ENCODE peak calls at places on chromosomes 5 and 9, in eight cellular contexts. One of them, this sample, is unnamed.

GRCh38 chr9:111001471-111001870 is 36.8 kb downstream of the LPAR1 start:
- DNase-seq in stimulated activated naive B cell treated with anti-CD40 and anti-IgM and Interleukin-4, amounts not matched to agents 10 μg/mL and 1 μg/mL and 100 μg/mL, for 72 hours: no peak
- DNase-seq in esophagus squamous epithelium: no peak
- DNase-seq in fibroblast of pulmonary artery: no peak
- DNase-seq in NCI-H1417: no peak
- DNase-seq in H7: no peak
- DNase-seq in LHCN-M2: no peak
- DNase-seq in pancreas: no peak
- DNase-seq in this sample: no peak

GRCh38 chr9:2180171-2180570 is 165.0 kb downstream of the SMARCA2 start:
- DNase-seq in stimulated activated naive B cell treated with anti-CD40 and anti-IgM and Interleukin-4, amounts not matched to agents 10 μg/mL and 1 μg/mL and 100 μg/mL, for 72 hours: no peak
- DNase-seq in esophagus squamous epithelium: no peak
- DNase-seq in fibroblast of pulmonary artery: no peak
- DNase-seq in NCI-H1417: peak
- DNase-seq in H7: no peak
- DNase-seq in LHCN-M2: no peak
- DNase-seq in pancreas: no peak
- DNase-seq in this sample: no peak

GRCh38 chr5:143986567-143987242 is 174.7 kb downstream of the HMHB1 start:
- DNase-seq in stimulated activated naive B cell treated with anti-CD40 and anti-IgM and Interleukin-4, amounts not matched to agents 10 μg/mL and 1 μg/mL and 100 μg/mL, for 72 hours: no peak
- DNase-seq in esophagus squamous epithelium: no peak
- DNase-seq in fibroblast of pulmonary artery: peak
- DNase-seq in NCI-H1417: no peak
- DNase-seq in H7: no peak
- DNase-seq in LHCN-M2: peak
- DNase-seq in pancreas: no peak
- DNase-seq in this sample: no peak

GRCh38 chr5:177233802-177234201 is 69.7 kb downstream of the RAB24 start:
- DNase-seq in stimulated activated naive B cell treated with anti-CD40 and anti-IgM and Interleukin-4, amounts not matched to agents 10 μg/mL and 1 μg/mL and 100 μg/mL, for 72 hours: no peak
- DNase-seq in esophagus squamous epithelium: no peak
- DNase-seq in fibroblast of pulmonary artery: no peak
- DNase-seq in NCI-H1417: no peak
- DNase-seq in H7: no peak
- DNase-seq in LHCN-M2: no peak
- DNase-seq in pancreas: no peak
- DNase-seq in this sample: no peak

GRCh38 chr5:36444582-36444999 is 142.9 kb upstream of the RANBP3L start:
- DNase-seq in stimulated activated naive B cell treated with anti-CD40 and anti-IgM and Interleukin-4, amounts not matched to agents 10 μg/mL and 1 μg/mL and 100 μg/mL, for 72 hours: no peak
- DNase-seq in esophagus squamous epithelium: no peak
- DNase-seq in fibroblast of pulmonary artery: peak
- DNase-seq in NCI-H1417: no peak
- DNase-seq in H7: no peak
- DNase-seq in LHCN-M2: peak
- DNase-seq in pancreas: peak
- DNase-seq in this sample: no peak

GRCh38 chr5:74864823-74865222 is 1.4 kb downstream of the FAM169A start:
- DNase-seq in stimulated activated naive B cell treated with anti-CD40 and anti-IgM and Interleukin-4, amounts not matched to agents 10 μg/mL and 1 μg/mL and 100 μg/mL, for 72 hours: no peak
- DNase-seq in esophagus squamous epithelium: no peak
- DNase-seq in fibroblast of pulmonary artery: no peak
- DNase-seq in NCI-H1417: peak
- DNase-seq in H7: no peak
- DNase-seq in LHCN-M2: no peak
- DNase-seq in pancreas: no peak
- DNase-seq in this sample: no peak

GRCh38 chr9:93673271-93673843 is 97.0 kb downstream of the PHF2 start:
- DNase-seq in stimulated activated naive B cell treated with anti-CD40 and anti-IgM and Interleukin-4, amounts not matched to agents 10 μg/mL and 1 μg/mL and 100 μg/mL, for 72 hours: no peak
- DNase-seq in esophagus squamous epithelium: no peak
- DNase-seq in fibroblast of pulmonary artery: peak
- DNase-seq in NCI-H1417: no peak
- DNase-seq in H7: peak
- DNase-seq in LHCN-M2: peak
- DNase-seq in pancreas: peak
- DNase-seq in this sample: no peak

GRCh38 chr5:43674536-43674935 is 71.6 kb downstream of the NNT start:
- DNase-seq in stimulated activated naive B cell treated with anti-CD40 and anti-IgM and Interleukin-4, amounts not matched to agents 10 μg/mL and 1 μg/mL and 100 μg/mL, for 72 hours: no peak
- DNase-seq in esophagus squamous epithelium: no peak
- DNase-seq in fibroblast of pulmonary artery: peak
- DNase-seq in NCI-H1417: no peak
- DNase-seq in H7: no peak
- DNase-seq in LHCN-M2: peak
- DNase-seq in pancreas: no peak
- DNase-seq in this sample: no peak

GRCh38 chr5:1732238-1732880 is 67.3 kb downstream of the MRPL36 start:
- DNase-seq in stimulated activated naive B cell treated with anti-CD40 and anti-IgM and Interleukin-4, amounts not matched to agents 10 μg/mL and 1 μg/mL and 100 μg/mL, for 72 hours: no peak
- DNase-seq in esophagus squamous epithelium: no peak
- DNase-seq in fibroblast of pulmonary artery: no peak
- DNase-seq in NCI-H1417: no peak
- DNase-seq in H7: peak
- DNase-seq in LHCN-M2: no peak
- DNase-seq in pancreas: no peak
- DNase-seq in this sample: no peak

GRCh38 chr5:86613459-86613858 is 4.3 kb upstream of the COX7C start:
- DNase-seq in stimulated activated naive B cell treated with anti-CD40 and anti-IgM and Interleukin-4, amounts not matched to agents 10 μg/mL and 1 μg/mL and 100 μg/mL, for 72 hours: no peak
- DNase-seq in esophagus squamous epithelium: no peak
- DNase-seq in fibroblast of pulmonary artery: no peak
- DNase-seq in NCI-H1417: no peak
- DNase-seq in H7: no peak
- DNase-seq in LHCN-M2: peak
- DNase-seq in pancreas: no peak
- DNase-seq in this sample: no peak

GRCh38 chr5:1563617-1564181 is 39.9 kb upstream of the LPCAT1 start:
- DNase-seq in stimulated activated naive B cell treated with anti-CD40 and anti-IgM and Interleukin-4, amounts not matched to agents 10 μg/mL and 1 μg/mL and 100 μg/mL, for 72 hours: no peak
- DNase-seq in esophagus squamous epithelium: no peak
- DNase-seq in fibroblast of pulmonary artery: no peak
- DNase-seq in NCI-H1417: no peak
- DNase-seq in H7: peak
- DNase-seq in LHCN-M2: no peak
- DNase-seq in pancreas: no peak
- DNase-seq in this sample: no peak

GRCh38 chr9:136232964-136233363 is 12.6 kb downstream of the QSOX2 start:
- DNase-seq in stimulated activated naive B cell treated with anti-CD40 and anti-IgM and Interleukin-4, amounts not matched to agents 10 μg/mL and 1 μg/mL and 100 μg/mL, for 72 hours: no peak
- DNase-seq in esophagus squamous epithelium: no peak
- DNase-seq in fibroblast of pulmonary artery: no peak
- DNase-seq in NCI-H1417: peak
- DNase-seq in H7: no peak
- DNase-seq in LHCN-M2: peak
- DNase-seq in pancreas: peak
- DNase-seq in this sample: no peak

GRCh38 chr9:98099346-98099745 is 19.7 kb downstream of the TRIM14 start:
- DNase-seq in stimulated activated naive B cell treated with anti-CD40 and anti-IgM and Interleukin-4, amounts not matched to agents 10 μg/mL and 1 μg/mL and 100 μg/mL, for 72 hours: no peak
- DNase-seq in esophagus squamous epithelium: no peak
- DNase-seq in fibroblast of pulmonary artery: no peak
- DNase-seq in NCI-H1417: no peak
- DNase-seq in H7: no peak
- DNase-seq in LHCN-M2: no peak
- DNase-seq in pancreas: no peak
- DNase-seq in this sample: no peak

GRCh38 chr5:13985736-13986418 is 41.4 kb upstream of the DNAH5 start:
- DNase-seq in stimulated activated naive B cell treated with anti-CD40 and anti-IgM and Interleukin-4, amounts not matched to agents 10 μg/mL and 1 μg/mL and 100 μg/mL, for 72 hours: no peak
- DNase-seq in esophagus squamous epithelium: no peak
- DNase-seq in fibroblast of pulmonary artery: peak
- DNase-seq in NCI-H1417: no peak
- DNase-seq in H7: no peak
- DNase-seq in LHCN-M2: peak
- DNase-seq in pancreas: no peak
- DNase-seq in this sample: no peak

GRCh38 chr9:555493-555892 is 286.0 kb upstream of the DMRT1 start:
- DNase-seq in stimulated activated naive B cell treated with anti-CD40 and anti-IgM and Interleukin-4, amounts not matched to agents 10 μg/mL and 1 μg/mL and 100 μg/mL, for 72 hours: no peak
- DNase-seq in esophagus squamous epithelium: no peak
- DNase-seq in fibroblast of pulmonary artery: no peak
- DNase-seq in NCI-H1417: no peak
- DNase-seq in H7: no peak
- DNase-seq in LHCN-M2: no peak
- DNase-seq in pancreas: no peak
- DNase-seq in this sample: no peak

GRCh38 chr5:91556-92263 is at the start of gene PLEKHG4B:
- DNase-seq in stimulated activated naive B cell treated with anti-CD40 and anti-IgM and Interleukin-4, amounts not matched to agents 10 μg/mL and 1 μg/mL and 100 μg/mL, for 72 hours: peak
- DNase-seq in esophagus squamous epithelium: no peak
- DNase-seq in fibroblast of pulmonary artery: no peak
- DNase-seq in NCI-H1417: peak
- DNase-seq in H7: peak
- DNase-seq in LHCN-M2: no peak
- DNase-seq in pancreas: peak
- DNase-seq in this sample: no peak

GRCh38 chr9:88534456-88535225 is at the start of gene NXNL2:
- DNase-seq in stimulated activated naive B cell treated with anti-CD40 and anti-IgM and Interleukin-4, amounts not matched to agents 10 μg/mL and 1 μg/mL and 100 μg/mL, for 72 hours: no peak
- DNase-seq in esophagus squamous epithelium: no peak
- DNase-seq in fibroblast of pulmonary artery: peak
- DNase-seq in NCI-H1417: peak
- DNase-seq in H7: peak
- DNase-seq in LHCN-M2: peak
- DNase-seq in pancreas: peak
- DNase-seq in this sample: no peak

GRCh38 chr9:93686880-93687236 is 110.5 kb downstream of the PHF2 start:
- DNase-seq in stimulated activated naive B cell treated with anti-CD40 and anti-IgM and Interleukin-4, amounts not matched to agents 10 μg/mL and 1 μg/mL and 100 μg/mL, for 72 hours: no peak
- DNase-seq in esophagus squamous epithelium: no peak
- DNase-seq in fibroblast of pulmonary artery: no peak
- DNase-seq in NCI-H1417: no peak
- DNase-seq in H7: no peak
- DNase-seq in LHCN-M2: no peak
- DNase-seq in pancreas: no peak
- DNase-seq in this sample: no peak

GRCh38 chr5:44619875-44620610 is 188.7 kb upstream of the MRPS30 start:
- DNase-seq in stimulated activated naive B cell treated with anti-CD40 and anti-IgM and Interleukin-4, amounts not matched to agents 10 μg/mL and 1 μg/mL and 100 μg/mL, for 72 hours: no peak
- DNase-seq in esophagus squamous epithelium: no peak
- DNase-seq in fibroblast of pulmonary artery: no peak
- DNase-seq in NCI-H1417: no peak
- DNase-seq in H7: no peak
- DNase-seq in LHCN-M2: no peak
- DNase-seq in pancreas: no peak
- DNase-seq in this sample: no peak